ENCODE peak calls at places on chromosomes 16 and 17, in four cellular contexts. One of them, this sample, is unnamed.
A peak's percentile ranks its signal among the peaks of the same experiment; 100 is the strongest.

GRCh38 chr16:11619327-11619851 is 32.7 kb upstream of the LITAF start:
- DNase-seq in skeletal muscle cell: no peak
- DNase-seq in Peyer's patch: peak; percentile 60
- DNase-seq in spleen: peak; percentile 81
- DNase-seq in this sample: no peak

GRCh38 chr17:5122586-5123342 is 6.9 kb downstream of the USP6 start:
- DNase-seq in skeletal muscle cell: no peak
- DNase-seq in Peyer's patch: no peak
- DNase-seq in spleen: peak; percentile 68
- DNase-seq in this sample: no peak

GRCh38 chr16:89915303-89916232 is 3.1 kb upstream of the MC1R start:
- DNase-seq in skeletal muscle cell: no peak
- DNase-seq in Peyer's patch: no peak
- DNase-seq in spleen: no peak
- DNase-seq in this sample: no peak

GRCh38 chr17:10048951-10049350 is 143.9 kb upstream of the RCVRN start:
- DNase-seq in skeletal muscle cell: no peak
- DNase-seq in Peyer's patch: no peak
- DNase-seq in spleen: no peak
- DNase-seq in this sample: no peak

GRCh38 chr17:66548158-66548557 is 245.7 kb downstream of the PRKCA start:
- DNase-seq in skeletal muscle cell: no peak
- DNase-seq in Peyer's patch: no peak
- DNase-seq in spleen: no peak
- DNase-seq in this sample: no peak

GRCh38 chr17:75570034-75570676 is 17.4 kb upstream of the MYO15B start:
- DNase-seq in skeletal muscle cell: no peak
- DNase-seq in Peyer's patch: no peak
- DNase-seq in spleen: no peak
- DNase-seq in this sample: no peak

GRCh38 chr16:57069635-57070350 is 22.6 kb upstream of the CPNE2 start:
- DNase-seq in skeletal muscle cell: no peak
- DNase-seq in Peyer's patch: no peak
- DNase-seq in spleen: no peak
- DNase-seq in this sample: no peak

GRCh38 chr16:1770328-1771071 is 843 bp downstream of the NME3 start:
- DNase-seq in skeletal muscle cell: no peak
- DNase-seq in Peyer's patch: peak; percentile 35
- DNase-seq in spleen: peak; percentile 90
- DNase-seq in this sample: no peak

GRCh38 chr17:79027274-79027924 is 3.4 kb downstream of the C1QTNF1 start:
- DNase-seq in skeletal muscle cell: no peak
- DNase-seq in Peyer's patch: no peak
- DNase-seq in spleen: peak; percentile 78
- DNase-seq in this sample: no peak

GRCh38 chr16:592518-593306 is 2.8 kb downstream of the RAB40C start:
- DNase-seq in skeletal muscle cell: no peak
- DNase-seq in Peyer's patch: no peak
- DNase-seq in spleen: peak; percentile 84
- DNase-seq in this sample: no peak

GRCh38 chr16:10170016-10170415 is 12.2 kb downstream of the GRIN2A start:
- DNase-seq in skeletal muscle cell: no peak
- DNase-seq in Peyer's patch: no peak
- DNase-seq in spleen: no peak
- DNase-seq in this sample: no peak

GRCh38 chr17:49358638-49359247 is 3.3 kb downstream of the ZNF652 start:
- DNase-seq in skeletal muscle cell: no peak
- DNase-seq in Peyer's patch: no peak
- DNase-seq in spleen: no peak
- DNase-seq in this sample: no peak

GRCh38 chr17:2412561-2413021 is 11.7 kb upstream of the MNT start:
- DNase-seq in skeletal muscle cell: no peak
- DNase-seq in Peyer's patch: no peak
- DNase-seq in spleen: no peak
- DNase-seq in this sample: no peak

GRCh38 chr17:3852561-3852960 is 6.5 kb upstream of the NCBP3 start:
- DNase-seq in skeletal muscle cell: no peak
- DNase-seq in Peyer's patch: no peak
- DNase-seq in spleen: no peak
- DNase-seq in this sample: no peak

GRCh38 chr17:2718150-2718938 is 6.8 kb upstream of the CLUH start:
- DNase-seq in skeletal muscle cell: no peak
- DNase-seq in Peyer's patch: no peak
- DNase-seq in spleen: no peak
- DNase-seq in this sample: no peak

GRCh38 chr16:4298761-4299522 is 16.9 kb upstream of the GLIS2 start:
- DNase-seq in skeletal muscle cell: peak; percentile 65
- DNase-seq in Peyer's patch: no peak
- DNase-seq in spleen: no peak
- DNase-seq in this sample: peak; percentile 86

GRCh38 chr17:63833026-63833740 is 5.7 kb upstream of the FTSJ3 start:
- DNase-seq in skeletal muscle cell: no peak
- DNase-seq in Peyer's patch: no peak
- DNase-seq in spleen: no peak
- DNase-seq in this sample: no peak

GRCh38 chr16:82313754-82314153 is 143.7 kb upstream of the MPHOSPH6 start:
- DNase-seq in skeletal muscle cell: no peak
- DNase-seq in Peyer's patch: no peak
- DNase-seq in spleen: no peak
- DNase-seq in this sample: no peak

GRCh38 chr16:69031877-69032301 is 73.6 kb upstream of the HAS3 start:
- DNase-seq in skeletal muscle cell: no peak
- DNase-seq in Peyer's patch: no peak
- DNase-seq in spleen: no peak
- DNase-seq in this sample: no peak

GRCh38 chr16:88651276-88651988 is 579 bp upstream of the CYBA start:
- DNase-seq in skeletal muscle cell: no peak
- DNase-seq in Peyer's patch: peak; percentile 96
- DNase-seq in spleen: peak; percentile 98
- DNase-seq in this sample: no peak

GRCh38 chr16:31352344-31353115 is 2.4 kb upstream of the ITGAX start:
- DNase-seq in skeletal muscle cell: no peak
- DNase-seq in Peyer's patch: peak; percentile 44
- DNase-seq in spleen: no peak
- DNase-seq in this sample: no peak

GRCh38 chr16:84710686-84711085 is 10.9 kb downstream of the USP10 start:
- DNase-seq in skeletal muscle cell: no peak
- DNase-seq in Peyer's patch: no peak
- DNase-seq in spleen: no peak
- DNase-seq in this sample: no peak

GRCh38 chr16:54933281-54934150 is 2.9 kb downstream of the IRX5 start:
- DNase-seq in skeletal muscle cell: no peak
- DNase-seq in Peyer's patch: no peak
- DNase-seq in spleen: no peak
- DNase-seq in this sample: no peak
- H3K4me3 ChIP-seq in skeletal muscle cell: peak overlapping the region; percentile 40
- H3K4me3 ChIP-seq in Peyer's patch: no peak overlapping the region
- H3K4me3 ChIP-seq in spleen: no peak overlapping the region
- H3K4me3 ChIP-seq in this sample: no peak overlapping the region

GRCh38 chr16:27766166-27766925 is 216.4 kb downstream of the KATNIP start:
- DNase-seq in skeletal muscle cell: no peak
- DNase-seq in Peyer's patch: no peak
- DNase-seq in spleen: peak; percentile 54
- DNase-seq in this sample: no peak
- H3K4me3 ChIP-seq in skeletal muscle cell: no peak overlapping the region
- H3K4me3 ChIP-seq in Peyer's patch: no peak overlapping the region
- H3K4me3 ChIP-seq in spleen: no peak overlapping the region
- H3K4me3 ChIP-seq in this sample: no peak overlapping the region

GRCh38 chr17:50423553-50424159 is 2.4 kb upstream of the ACSF2 start:
- DNase-seq in skeletal muscle cell: peak; percentile 85
- DNase-seq in Peyer's patch: no peak
- DNase-seq in spleen: no peak
- DNase-seq in this sample: peak; percentile 72

GRCh38 chr17:50421308-50422031 is 4.5 kb upstream of the ACSF2 start:
- DNase-seq in skeletal muscle cell: no peak
- DNase-seq in Peyer's patch: no peak
- DNase-seq in spleen: no peak
- DNase-seq in this sample: no peak

GRCh38 chr17:50422738-50423137 is 3.3 kb upstream of the ACSF2 start:
- DNase-seq in skeletal muscle cell: no peak
- DNase-seq in Peyer's patch: no peak
- DNase-seq in spleen: no peak
- DNase-seq in this sample: no peak

GRCh38 chr17:50424246-50425000 is 1.6 kb upstream of the ACSF2 start:
- DNase-seq in skeletal muscle cell: no peak
- DNase-seq in Peyer's patch: no peak
- DNase-seq in spleen: no peak
- DNase-seq in this sample: no peak

DNA sequence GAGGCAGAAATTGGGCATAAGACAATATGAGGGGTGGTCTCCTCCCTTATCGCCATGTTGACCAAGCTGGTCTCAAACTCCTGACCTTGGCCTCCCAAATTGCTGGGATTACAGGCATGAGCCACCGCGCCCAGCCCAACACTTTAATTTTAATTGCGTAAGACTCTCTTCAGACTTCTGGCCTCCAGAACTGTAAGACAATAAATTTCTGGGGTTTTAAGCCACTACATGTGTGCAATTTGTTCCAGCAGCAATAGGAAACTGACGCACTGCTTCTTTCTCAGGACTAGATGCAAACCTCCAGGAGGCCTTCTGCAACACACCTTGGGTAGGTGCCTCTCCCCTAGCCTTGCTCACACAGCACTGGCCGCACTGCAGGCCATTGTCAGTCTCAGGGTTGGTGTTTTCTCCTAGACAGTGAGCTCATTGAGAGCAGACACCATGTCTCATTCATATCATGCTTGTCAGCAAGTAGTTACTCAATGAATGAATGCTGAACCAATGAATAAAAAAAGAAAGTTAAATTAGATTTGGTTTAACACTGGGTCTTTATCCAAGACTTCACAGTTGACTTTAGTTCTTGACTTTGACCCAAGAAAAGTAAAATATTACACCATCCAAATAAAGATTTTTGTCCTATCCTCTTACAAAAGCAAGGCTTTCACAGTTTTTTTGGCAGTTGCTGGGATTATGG is 5.5 kb upstream of the ACSF2 start:
- DNase-seq in skeletal muscle cell: no peak
- DNase-seq in Peyer's patch: no peak
- DNase-seq in spleen: no peak
- DNase-seq in this sample: no peak
- H3K4me3 ChIP-seq in skeletal muscle cell: no peak overlapping the region
- H3K4me3 ChIP-seq in Peyer's patch: no peak overlapping the region
- H3K4me3 ChIP-seq in spleen: no peak overlapping the region
- H3K4me3 ChIP-seq in this sample: no peak overlapping the region

GRCh38 chr16:14072360-14072759 is 1.2 kb downstream of the MRTFB start:
- DNase-seq in skeletal muscle cell: no peak
- DNase-seq in Peyer's patch: no peak
- DNase-seq in spleen: no peak
- DNase-seq in this sample: no peak
- H3K4me3 ChIP-seq in skeletal muscle cell: peak overlapping the region; percentile 64
- H3K4me3 ChIP-seq in Peyer's patch: peak overlapping the region; percentile 97
- H3K4me3 ChIP-seq in spleen: peak overlapping the region; percentile 90
- H3K4me3 ChIP-seq in this sample: peak overlapping the region; percentile 81

GRCh38 chr17:34255841-34256240 is 756 bp downstream of the CCL2 start:
- DNase-seq in skeletal muscle cell: no peak
- DNase-seq in Peyer's patch: no peak
- DNase-seq in spleen: no peak
- DNase-seq in this sample: no peak

GRCh38 chr17:34252890-34253525 is 2.1 kb upstream of the CCL2 start:
- DNase-seq in skeletal muscle cell: no peak
- DNase-seq in Peyer's patch: no peak
- DNase-seq in spleen: no peak
- DNase-seq in this sample: no peak

GRCh38 chr17:34254146-34254545 is 939 bp upstream of the CCL2 start:
- DNase-seq in skeletal muscle cell: peak; percentile 72
- DNase-seq in Peyer's patch: no peak
- DNase-seq in spleen: no peak
- DNase-seq in this sample: peak; percentile 38

GRCh38 chr17:34255381-34255732 is 272 bp downstream of the CCL2 start:
- DNase-seq in skeletal muscle cell: no peak
- DNase-seq in Peyer's patch: no peak
- DNase-seq in spleen: no peak
- DNase-seq in this sample: no peak

GRCh38 chr17:34254651-34255380 is at the start of gene CCL2:
- DNase-seq in skeletal muscle cell: peak; percentile 36
- DNase-seq in Peyer's patch: peak; percentile 26
- DNase-seq in spleen: no peak
- DNase-seq in this sample: peak; percentile 65
- H3K4me3 ChIP-seq in skeletal muscle cell: peak within 1 kb of the TSS; percentile 45
- H3K4me3 ChIP-seq in Peyer's patch: peak within 1 kb of the TSS; percentile 17
- H3K4me3 ChIP-seq in spleen: peak within 1 kb of the TSS; percentile 33
- H3K4me3 ChIP-seq in this sample: peak within 1 kb of the TSS; percentile 79

GRCh38 chr16:46826618-46827017 is 4.4 kb downstream of the C16orf87 start:
- DNase-seq in skeletal muscle cell: no peak
- DNase-seq in Peyer's patch: no peak
- DNase-seq in spleen: no peak
- DNase-seq in this sample: peak; percentile 49
- H3K4me3 ChIP-seq in skeletal muscle cell: no peak overlapping the region
- H3K4me3 ChIP-seq in Peyer's patch: no peak overlapping the region
- H3K4me3 ChIP-seq in spleen: no peak overlapping the region
- H3K4me3 ChIP-seq in this sample: peak overlapping the region; percentile 3

DNA sequence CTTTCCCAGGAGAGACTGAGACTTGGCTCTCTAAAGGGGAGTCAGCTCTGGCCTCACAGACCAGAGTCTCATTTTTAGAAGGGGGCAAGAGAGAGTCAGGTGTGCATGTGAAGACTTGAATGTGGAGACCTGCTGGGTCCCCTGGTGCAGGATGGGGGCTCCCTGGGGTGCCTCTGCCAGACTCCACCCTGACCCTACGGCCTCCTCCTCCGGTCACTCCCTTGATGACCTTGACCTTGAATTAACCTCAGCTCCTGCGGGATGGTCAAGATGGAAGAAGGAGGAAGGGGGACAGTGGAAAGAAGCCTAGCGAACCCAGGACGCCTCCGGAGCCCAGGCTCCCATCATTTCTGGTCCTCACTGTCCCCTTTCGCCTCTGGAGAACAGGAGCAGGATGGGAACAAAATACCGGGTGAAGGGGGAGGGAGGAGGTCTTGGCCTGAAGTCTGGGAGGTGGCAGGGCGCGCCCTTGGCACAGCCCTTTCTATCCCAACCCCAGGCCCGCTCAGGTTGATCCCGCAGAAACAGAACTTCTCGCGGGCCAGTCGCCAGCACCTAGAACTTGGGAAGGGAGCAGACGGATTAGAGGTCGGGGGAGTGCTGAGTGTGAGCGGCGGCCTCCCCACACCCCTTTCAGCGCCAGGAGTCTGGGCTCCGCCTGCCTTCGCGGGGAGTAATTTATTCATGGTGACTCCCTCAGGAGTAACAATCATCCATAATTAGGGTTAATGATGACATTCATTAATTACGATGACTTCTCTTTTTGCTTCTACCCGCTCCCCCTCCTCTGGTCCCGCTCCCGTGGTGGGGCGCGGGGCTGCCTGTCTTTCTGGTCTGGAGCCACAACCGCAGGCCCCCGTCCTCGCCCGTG is 1.6 kb downstream of the STAC2 start:
- DNase-seq in skeletal muscle cell: no peak
- DNase-seq in Peyer's patch: no peak
- DNase-seq in spleen: no peak
- DNase-seq in this sample: no peak
- H3K4me3 ChIP-seq in skeletal muscle cell: no peak overlapping the region
- H3K4me3 ChIP-seq in Peyer's patch: peak overlapping the region; percentile 48
- H3K4me3 ChIP-seq in spleen: peak overlapping the region; percentile 41
- H3K4me3 ChIP-seq in this sample: no peak overlapping the region